ENCODE peak calls at places on chromosomes 6 and 20, in five cellular contexts. One of them, this sample, is unnamed.

GRCh38 chr6:25788305-25788922 is 33.9 kb downstream of the SLC17A4 start:
- DNase-seq in K562: peak
- DNase-seq in GM12878: no peak
- DNase-seq in A549: peak
- DNase-seq in endothelial cell of umbilical vein: peak
- DNase-seq in this sample: peak

GRCh38 chr20:44714701-44715494 is at the start of gene CCN5:
- DNase-seq in endothelial cell of umbilical vein: peak
- DNase-seq in A549: peak
- DNase-seq in K562: peak
- DNase-seq in GM12878: no peak
- DNase-seq in this sample: peak

GRCh38 chr6:10526156-10526555 is 5.0 kb downstream of the GCNT2 start:
- DNase-seq in A549: no peak
- DNase-seq in GM12878: no peak
- DNase-seq in endothelial cell of umbilical vein: peak
- DNase-seq in K562: no peak
- DNase-seq in this sample: no peak

GRCh38 chr6:106927531-106928398 is 46.8 kb downstream of the CD24 start:
- DNase-seq in K562: peak
- DNase-seq in A549: peak
- DNase-seq in GM12878: no peak
- DNase-seq in endothelial cell of umbilical vein: peak
- DNase-seq in this sample: peak

GRCh38 chr20:41533537-41534136 is 84.5 kb downstream of the CHD6 start:
- DNase-seq in endothelial cell of umbilical vein: no peak
- DNase-seq in K562: no peak
- DNase-seq in GM12878: no peak
- DNase-seq in A549: no peak
- DNase-seq in this sample: no peak

GRCh38 chr6:26330835-26331808 is 33.9 kb upstream of the BTN3A2 start:
- DNase-seq in GM12878: no peak
- DNase-seq in K562: peak
- DNase-seq in endothelial cell of umbilical vein: peak
- DNase-seq in A549: peak
- DNase-seq in this sample: peak

GRCh38 chr6:10163159-10163962 is 251.5 kb downstream of the TFAP2A start:
- DNase-seq in K562: peak
- DNase-seq in A549: no peak
- DNase-seq in GM12878: no peak
- DNase-seq in endothelial cell of umbilical vein: no peak
- DNase-seq in this sample: no peak

GRCh38 chr6:108117427-108118358 is 43.2 kb upstream of the OSTM1 start:
- DNase-seq in A549: peak
- DNase-seq in endothelial cell of umbilical vein: peak
- DNase-seq in GM12878: no peak
- DNase-seq in K562: no peak
- DNase-seq in this sample: peak

GRCh38 chr6:138339024-138339423 is 38.7 kb upstream of the SMIM28 start:
- DNase-seq in GM12878: no peak
- DNase-seq in A549: no peak
- DNase-seq in endothelial cell of umbilical vein: no peak
- DNase-seq in K562: no peak
- DNase-seq in this sample: no peak

GRCh38 chr6:35299674-35300073 is 2.1 kb downstream of the DEF6 start:
- DNase-seq in GM12878: no peak
- DNase-seq in A549: no peak
- DNase-seq in K562: peak
- DNase-seq in endothelial cell of umbilical vein: no peak
- DNase-seq in this sample: peak

GRCh38 chr20:56974499-56975250 is 291.8 kb downstream of the BMP7 start:
- DNase-seq in K562: peak
- DNase-seq in endothelial cell of umbilical vein: no peak
- DNase-seq in GM12878: no peak
- DNase-seq in A549: peak
- DNase-seq in this sample: peak

GRCh38 chr6:95489185-95489863 is 88.0 kb upstream of the MANEA start:
- DNase-seq in endothelial cell of umbilical vein: no peak
- DNase-seq in A549: no peak
- DNase-seq in GM12878: no peak
- DNase-seq in K562: no peak
- DNase-seq in this sample: no peak

GRCh38 chr20:50735813-50736212 is 4.4 kb downstream of the PARD6B start:
- DNase-seq in endothelial cell of umbilical vein: no peak
- DNase-seq in GM12878: no peak
- DNase-seq in A549: peak
- DNase-seq in K562: no peak
- DNase-seq in this sample: no peak

GRCh38 chr6:160391419-160392116 is 43.4 kb downstream of the SLC22A3 start:
- DNase-seq in A549: peak
- DNase-seq in K562: peak
- DNase-seq in GM12878: no peak
- DNase-seq in endothelial cell of umbilical vein: no peak
- DNase-seq in this sample: no peak

GRCh38 chr6:111925296-111925695 is 52.0 kb upstream of the FYN start:
- DNase-seq in GM12878: no peak
- DNase-seq in A549: no peak
- DNase-seq in K562: no peak
- DNase-seq in endothelial cell of umbilical vein: peak
- DNase-seq in this sample: peak

GRCh38 chr6:1821188-1822183 is 211.8 kb downstream of the FOXC1 start:
- DNase-seq in K562: no peak
- DNase-seq in A549: no peak
- DNase-seq in endothelial cell of umbilical vein: peak
- DNase-seq in GM12878: peak
- DNase-seq in this sample: no peak

GRCh38 chr6:53465732-53466131 is 79.2 kb downstream of the GCLC start:
- DNase-seq in GM12878: no peak
- DNase-seq in endothelial cell of umbilical vein: no peak
- DNase-seq in A549: no peak
- DNase-seq in K562: no peak
- DNase-seq in this sample: peak

GRCh38 chr6:72424476-72424875 is 197.4 kb upstream of the KCNQ5 start:
- DNase-seq in K562: no peak
- DNase-seq in GM12878: no peak
- DNase-seq in endothelial cell of umbilical vein: no peak
- DNase-seq in A549: no peak
- DNase-seq in this sample: no peak

GRCh38 chr20:3652217-3652616 is 11.0 kb downstream of the GFRA4 start:
- DNase-seq in endothelial cell of umbilical vein: no peak
- DNase-seq in K562: peak
- DNase-seq in A549: no peak
- DNase-seq in GM12878: no peak
- DNase-seq in this sample: no peak

GRCh38 chr20:3652646-3653596 is 10.3 kb downstream of the GFRA4 start:
- DNase-seq in K562: peak
- DNase-seq in endothelial cell of umbilical vein: no peak
- DNase-seq in GM12878: no peak
- DNase-seq in A549: no peak
- DNase-seq in this sample: peak

GRCh38 chr20:3648941-3649340 is 14.3 kb downstream of the GFRA4 start:
- DNase-seq in K562: no peak
- DNase-seq in endothelial cell of umbilical vein: no peak
- DNase-seq in GM12878: no peak
- DNase-seq in A549: no peak
- DNase-seq in this sample: no peak

GRCh38 chr20:3653921-3654320 is 9.3 kb downstream of the GFRA4 start:
- DNase-seq in endothelial cell of umbilical vein: no peak
- DNase-seq in K562: no peak
- DNase-seq in A549: no peak
- DNase-seq in GM12878: no peak
- DNase-seq in this sample: no peak

GRCh38 chr20:3651204-3651970 is 11.8 kb downstream of the GFRA4 start:
- DNase-seq in GM12878: no peak
- DNase-seq in K562: no peak
- DNase-seq in endothelial cell of umbilical vein: no peak
- DNase-seq in A549: no peak
- DNase-seq in this sample: no peak
- TF ChIP-seq MYC in GM12878: no peak
- TF ChIP-seq MYC in K562: no peak
- TF ChIP-seq MYC in endothelial cell of umbilical vein: no peak
- TF ChIP-seq MYC in A549: no peak
- TF ChIP-seq MYC in this sample: no peak

DNA sequence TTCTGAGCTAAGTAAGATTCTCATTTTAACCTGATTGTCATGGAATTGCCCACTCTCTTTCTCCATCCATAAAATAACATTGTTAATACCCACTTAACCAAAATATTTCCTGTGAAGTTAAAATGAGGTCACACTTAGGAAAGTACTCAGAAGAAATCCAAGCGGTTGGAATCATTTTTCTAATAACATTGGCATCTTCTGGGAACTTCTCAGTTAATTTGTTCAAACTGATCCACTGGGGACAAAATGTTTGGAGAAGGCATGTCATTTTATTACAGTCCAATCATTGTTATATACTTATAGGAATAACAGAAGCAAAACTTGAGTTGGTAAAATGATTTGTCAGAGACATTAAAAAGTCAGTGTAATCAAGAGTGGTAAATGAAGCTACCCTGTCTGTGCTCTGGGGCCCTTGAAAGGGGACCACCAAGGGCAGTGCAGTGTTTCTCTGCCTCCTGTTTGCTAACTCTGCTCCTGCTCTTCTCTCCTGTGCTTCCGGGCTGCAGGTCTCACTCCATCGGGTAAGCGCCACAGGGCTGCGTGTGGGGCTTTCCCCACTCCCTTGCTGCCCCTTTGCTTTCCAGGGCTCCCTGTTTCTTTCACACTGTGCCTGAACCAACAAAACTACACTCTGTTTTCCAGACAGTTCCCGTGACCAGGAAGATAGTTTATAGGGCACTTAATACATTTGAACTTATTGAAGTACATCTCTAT is 50.1 kb downstream of the HDDC2 start:
- DNase-seq in K562: no peak
- DNase-seq in A549: no peak
- DNase-seq in endothelial cell of umbilical vein: no peak
- DNase-seq in GM12878: no peak
- DNase-seq in this sample: no peak
- TF ChIP-seq MYC in K562: no peak
- TF ChIP-seq MYC in A549: no peak
- TF ChIP-seq MYC in endothelial cell of umbilical vein: no peak
- TF ChIP-seq MYC in GM12878: no peak
- TF ChIP-seq MYC in this sample: no peak

DNA sequence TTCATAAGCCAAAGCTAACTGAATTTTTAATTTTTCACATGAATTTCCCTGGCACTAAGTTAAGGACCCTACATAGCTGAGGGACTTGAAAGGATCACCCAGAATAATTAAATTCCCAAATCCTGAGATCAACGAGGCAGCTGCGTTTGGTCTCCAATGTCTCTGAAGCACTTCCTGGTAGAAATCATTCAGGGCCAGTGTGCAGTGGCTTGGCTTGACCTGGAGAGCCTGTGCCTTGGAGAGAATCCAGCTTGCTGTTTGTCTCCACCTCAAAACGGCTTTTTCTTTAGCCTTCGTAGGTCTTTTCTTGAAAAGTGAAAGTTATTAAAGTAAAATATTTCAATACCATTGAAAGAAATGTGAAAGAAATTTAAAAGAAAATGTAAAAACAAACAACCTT is 92.4 kb downstream of the SMOC2 start:
- DNase-seq in A549: no peak
- DNase-seq in endothelial cell of umbilical vein: peak
- DNase-seq in GM12878: no peak
- DNase-seq in K562: no peak
- DNase-seq in this sample: no peak
- TF ChIP-seq MYC in A549: no peak
- TF ChIP-seq MYC in endothelial cell of umbilical vein: no peak
- TF ChIP-seq MYC in GM12878: no peak
- TF ChIP-seq MYC in K562: no peak
- TF ChIP-seq MYC in this sample: no peak

DNA sequence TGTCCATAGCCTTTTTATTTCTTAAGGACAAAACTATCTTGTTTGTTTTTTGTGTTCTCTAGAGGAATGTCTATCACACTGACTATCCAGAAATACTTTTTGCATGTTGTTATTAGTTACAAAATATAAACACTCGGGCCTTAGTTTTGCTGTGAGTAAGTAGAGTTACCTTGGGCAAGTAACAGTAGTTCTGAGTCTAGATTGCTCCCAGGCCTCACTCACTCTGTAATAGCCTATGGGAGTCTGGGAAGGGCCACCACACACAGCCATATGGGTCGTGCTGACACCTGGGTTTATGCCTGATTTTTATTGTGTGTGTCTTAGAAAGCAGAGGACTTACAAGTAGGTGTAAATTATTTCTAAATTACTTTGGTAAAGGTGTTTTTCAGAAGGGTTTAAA is 185.8 kb downstream of the TMEM242 start:
- DNase-seq in endothelial cell of umbilical vein: no peak
- DNase-seq in GM12878: no peak
- DNase-seq in A549: no peak
- DNase-seq in K562: no peak
- DNase-seq in this sample: no peak
- TF ChIP-seq MYC in endothelial cell of umbilical vein: no peak
- TF ChIP-seq MYC in GM12878: no peak
- TF ChIP-seq MYC in A549: no peak
- TF ChIP-seq MYC in K562: no peak
- TF ChIP-seq MYC in this sample: no peak

DNA sequence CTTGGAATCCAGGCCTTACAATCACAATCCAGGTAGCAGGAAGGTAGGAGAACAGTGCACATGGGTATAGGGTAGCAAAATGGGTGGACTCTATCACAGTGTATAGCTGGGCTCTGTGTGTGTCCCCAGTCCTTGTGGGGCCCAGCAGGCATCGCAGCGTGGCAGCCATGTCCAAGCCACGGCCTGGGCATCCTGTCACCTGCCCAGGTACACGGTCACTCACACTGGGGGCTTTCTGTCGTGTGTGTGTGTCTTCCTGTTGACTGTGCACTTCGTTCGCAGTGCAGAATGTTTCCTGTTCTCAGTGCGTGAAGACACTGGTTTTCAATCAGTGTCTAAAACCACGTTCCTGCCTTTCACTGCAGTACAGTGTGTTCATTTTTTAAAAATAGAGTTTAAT is 523.2 kb upstream of the JARID2 start:
- DNase-seq in A549: no peak
- DNase-seq in GM12878: no peak
- DNase-seq in K562: no peak
- DNase-seq in endothelial cell of umbilical vein: no peak
- DNase-seq in this sample: no peak
- TF ChIP-seq MYC in A549: no peak
- TF ChIP-seq MYC in GM12878: no peak
- TF ChIP-seq MYC in K562: no peak
- TF ChIP-seq MYC in endothelial cell of umbilical vein: no peak
- TF ChIP-seq MYC in this sample: no peak

DNA sequence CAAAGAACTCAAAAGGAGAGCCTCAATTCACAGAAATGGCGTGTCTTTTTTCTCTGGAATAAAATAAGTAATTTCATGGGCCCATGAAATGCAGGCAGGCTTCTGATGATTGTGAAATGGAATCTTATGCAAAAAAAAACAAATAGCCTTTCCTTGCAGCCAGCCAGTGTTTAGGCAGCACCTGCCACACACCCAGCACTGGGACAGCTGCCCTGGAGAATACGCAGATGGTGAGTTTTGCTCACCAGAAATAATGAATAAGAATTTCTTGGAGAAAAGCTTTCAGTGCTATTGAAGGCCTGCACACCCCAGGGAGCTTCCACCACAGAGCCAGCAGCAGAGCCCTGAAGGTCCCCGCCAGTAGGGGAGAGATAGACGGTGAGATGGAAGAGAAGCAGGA is 55.0 kb downstream of the PXDC1 start:
- DNase-seq in A549: no peak
- DNase-seq in K562: no peak
- DNase-seq in GM12878: no peak
- DNase-seq in endothelial cell of umbilical vein: no peak
- DNase-seq in this sample: no peak
- TF ChIP-seq MYC in A549: no peak
- TF ChIP-seq MYC in K562: no peak
- TF ChIP-seq MYC in GM12878: no peak
- TF ChIP-seq MYC in endothelial cell of umbilical vein: no peak
- TF ChIP-seq MYC in this sample: no peak

This sample was measured in NB4.